ENCODE peak calls at places on chromosomes 7 and 10, in seven cellular contexts. U, K, G, T, I, Q and S are unnamed samples.

GRCh38 chr7:16758634-16759602 is 5.4 kb downstream of the TSPAN13 start:
- DNase-seq in U (no peak), K (no peak), G (no peak), T (no peak), I (no peak), Q (no peak), S (no peak)

GRCh38 chr7:150814328-150815001 is 13.9 kb downstream of the TMEM176A start:
- DNase-seq in U (no peak), K (no peak), G (no peak), T (no peak), I (no peak), Q (no peak), S (no peak)

GRCh38 chr7:7639421-7639820 is 1.1 kb upstream of the UMAD1 start:
- DNase-seq in U (no peak), K (no peak), G (no peak), T (no peak), I (no peak), Q (no peak), S (no peak)

GRCh38 chr7:37494940-37495339 is 46.3 kb upstream of the ELMO1 start:
- DNase-seq in U (no peak), K (no peak), G (no peak), T (no peak), I (no peak), Q (no peak), S (no peak)

GRCh38 chr10:18651324-18652007 is at the start of gene NSUN6:
- DNase-seq in U (peak), K (peak), G (peak), T (no peak), I (peak), Q (peak), S (peak)

GRCh38 chr7:55593172-55593514 is 20.8 kb upstream of the VOPP1 start:
- DNase-seq in U (no peak), K (no peak), G (no peak), T (no peak), I (no peak), Q (no peak), S (no peak)

GRCh38 chr10:110918269-110918632 is 729 bp downstream of the BBIP1 start:
- DNase-seq in U (peak), K (peak), G (peak), T (peak), I (no peak), Q (peak), S (peak)

GRCh38 chr10:43616697-43617370 is 10.6 kb downstream of the ZNF485 start:
- DNase-seq in U (no peak), K (no peak), G (no peak), T (no peak), I (no peak), Q (no peak), S (no peak)

GRCh38 chr10:17547026-17547425 is 70.1 kb downstream of the HACD1 start:
- DNase-seq in U (no peak), K (no peak), G (no peak), T (no peak), I (no peak), Q (no peak), S (no peak)

GRCh38 chr7:133065301-133065700 is 16.6 kb downstream of the CHCHD3 start:
- DNase-seq in U (no peak), K (no peak), G (no peak), T (no peak), I (no peak), Q (no peak), S (no peak)

GRCh38 chr7:104530243-104530642 is 201.8 kb downstream of the LHFPL3 start:
- DNase-seq in U (no peak), K (no peak), G (no peak), T (no peak), I (no peak), Q (no peak), S (no peak)

GRCh38 chr7:100584046-100584676 is 1.8 kb downstream of the LRCH4 start:
- DNase-seq in U (no peak), K (no peak), G (peak), T (no peak), I (no peak), Q (no peak), S (no peak)

GRCh38 chr7:48938539-48938938 is 14.2 kb downstream of the CDC14C start:
- DNase-seq in U (no peak), K (no peak), G (no peak), T (no peak), I (peak), Q (no peak), S (no peak)

GRCh38 chr7:141402277-141402996 is 148.8 kb upstream of the AGK start:
- DNase-seq in U (no peak), K (peak), G (no peak), T (no peak), I (no peak), Q (no peak), S (no peak)

GRCh38 chr10:88115968-88116367 is 252.5 kb downstream of the PTEN start:
- DNase-seq in U (no peak), K (no peak), G (peak), T (peak), I (peak), Q (no peak), S (no peak)

GRCh38 chr7:107078517-107078966 is 34.0 kb downstream of the PRKAR2B start:
- DNase-seq in U (no peak), K (no peak), G (peak), T (no peak), I (peak), Q (no peak), S (no peak)

GRCh38 chr10:37314350-37314749 is 189.0 kb downstream of the ANKRD30A start:
- DNase-seq in U (no peak), K (no peak), G (no peak), T (no peak), I (peak), Q (no peak), S (no peak)

GRCh38 chr10:32065871-32066270 is 9.6 kb upstream of the KIF5B start:
- DNase-seq in U (no peak), K (no peak), G (peak), T (no peak), I (peak), Q (no peak), S (no peak)

GRCh38 chr10:11782793-11783557 is 40.2 kb upstream of the PROSER2 start:
- DNase-seq in U (no peak), K (peak), G (peak), T (no peak), I (peak), Q (no peak), S (no peak)

GRCh38 chr7:47573758-47574472 is 8.0 kb downstream of the TNS3 start:
- DNase-seq in U (peak), K (no peak), G (peak), T (peak), I (no peak), Q (no peak), S (no peak)

GRCh38 chr10:101843032-101843991 is at the start of gene KCNIP2:
- DNase-seq in U (peak), K (peak), G (no peak), T (no peak), I (no peak), Q (peak), S (no peak)

GRCh38 chr10:44171765-44172164 is 213.1 kb downstream of the CXCL12 start:
- DNase-seq in U (no peak), K (no peak), G (no peak), T (no peak), I (no peak), Q (no peak), S (no peak)

GRCh38 chr7:913736-914520 is 37.6 kb downstream of the GET4 start:
- DNase-seq in U (no peak), K (no peak), G (no peak), T (no peak), I (peak), Q (no peak), S (no peak)

GRCh38 chr7:150966002-150966401 is 12.1 kb downstream of the KCNH2 start:
- DNase-seq in U (no peak), K (no peak), G (no peak), T (no peak), I (no peak), Q (peak), S (no peak)

GRCh38 chr7:135684134-135684533 is 21.8 kb downstream of the STMP1 start:
- DNase-seq in U (no peak), K (no peak), G (peak), T (no peak), I (peak), Q (no peak), S (no peak)

GRCh38 chr7:144391823-144392255 is 11.7 kb downstream of the NOBOX start:
- DNase-seq in U (no peak), K (peak), G (peak), T (no peak), I (peak), Q (no peak), S (no peak)

GRCh38 chr10:132304756-132305509 is 2.8 kb downstream of the STK32C start:
- DNase-seq in U (no peak), K (no peak), G (no peak), T (no peak), I (no peak), Q (no peak), S (no peak)

GRCh38 chr10:71814923-71815411 is 36.1 kb downstream of the PSAP start:
- DNase-seq in U (no peak), K (no peak), G (no peak), T (no peak), I (no peak), Q (peak), S (no peak)

GRCh38 chr7:20095441-20095840 is 121.7 kb downstream of the MACC1 start:
- DNase-seq in U (no peak), K (no peak), G (no peak), T (no peak), I (no peak), Q (no peak), S (no peak)

GRCh38 chr7:64879097-64879730 is 23.9 kb upstream of the ZNF273 start:
- DNase-seq in U (no peak), K (no peak), G (no peak), T (no peak), I (no peak), Q (peak), S (no peak)

GRCh38 chr10:28248092-28248491 is 54.8 kb downstream of the MPP7 start:
- DNase-seq in U (no peak), K (no peak), G (peak), T (peak), I (peak), Q (no peak), S (no peak)

GRCh38 chr10:92640110-92640509 is 47.2 kb downstream of the KIF11 start:
- DNase-seq in U (no peak), K (no peak), G (peak), T (peak), I (peak), Q (no peak), S (no peak)

GRCh38 chr10:60989400-60989876 is 45.5 kb upstream of the RHOBTB1 start:
- DNase-seq in U (no peak), K (no peak), G (no peak), T (no peak), I (no peak), Q (no peak), S (no peak)

GRCh38 chr7:107150375-107151073 is 18.3 kb upstream of the HBP1 start:
- DNase-seq in U (peak), K (peak), G (peak), T (peak), I (peak), Q (no peak), S (peak)

GRCh38 chr7:41979834-41980307 is 257.1 kb downstream of the GLI3 start:
- DNase-seq in U (no peak), K (peak), G (peak), T (no peak), I (no peak), Q (peak), S (no peak)

GRCh38 chr10:79025113-79025832 is 43.5 kb upstream of the ZMIZ1 start:
- DNase-seq in U (no peak), K (peak), G (no peak), T (no peak), I (no peak), Q (no peak), S (no peak)

GRCh38 chr10:797179-797578 is 107.7 kb upstream of the DIP2C start:
- DNase-seq in U (no peak), K (no peak), G (no peak), T (no peak), I (no peak), Q (no peak), S (no peak)

GRCh38 chr7:155842496-155843265 is 30.4 kb upstream of the SHH start:
- DNase-seq in U (no peak), K (peak), G (no peak), T (no peak), I (no peak), Q (peak), S (no peak)

GRCh38 chr7:155845226-155845625 is 33.0 kb upstream of the SHH start:
- DNase-seq in U (no peak), K (no peak), G (no peak), T (no peak), I (no peak), Q (no peak), S (no peak)

GRCh38 chr7:155844526-155844925 is 32.3 kb upstream of the SHH start:
- DNase-seq in U (no peak), K (no peak), G (no peak), T (no peak), I (no peak), Q (no peak), S (no peak)

GRCh38 chr7:155843426-155844018 is 31.3 kb upstream of the SHH start:
- DNase-seq in U (no peak), K (no peak), G (no peak), T (no peak), I (no peak), Q (no peak), S (no peak)

DNA sequence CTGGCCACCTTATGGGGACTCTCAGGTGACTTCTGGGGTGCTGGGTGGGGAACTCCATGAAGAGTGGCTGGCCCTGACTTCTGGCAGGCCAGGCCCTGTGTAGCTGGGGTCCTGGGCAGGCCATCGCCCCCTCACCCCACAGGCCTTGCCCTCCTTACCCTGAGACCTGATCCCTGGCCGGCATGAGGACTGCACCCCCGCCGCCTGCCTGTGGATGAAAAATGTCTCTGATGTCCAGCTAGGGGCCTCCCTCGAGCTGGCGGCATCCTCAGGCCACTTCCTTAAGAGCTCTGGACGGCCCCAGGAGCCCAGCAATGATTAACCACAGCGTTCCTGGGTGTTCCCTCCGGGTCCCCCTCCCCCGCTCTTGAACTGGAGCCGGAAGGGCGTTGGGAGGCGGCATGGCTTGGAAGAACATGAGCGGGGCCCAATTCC is 31.8 kb upstream of the SHH start:
- DNase-seq in U (peak), K (peak), G (no peak), T (no peak), I (no peak), Q (no peak), S (no peak)
- TF ChIP-seq CTCF in U (peak), K (no peak), G (no peak), T (no peak), I (no peak), Q (no peak), S (no peak)

GRCh38 chr7:101870361-101871062 is 53.1 kb downstream of the CUX1 start:
- DNase-seq in U (no peak), K (no peak), G (peak), T (no peak), I (peak), Q (peak), S (no peak)
- TF ChIP-seq CTCF in U (peak), K (no peak), G (peak), T (peak), I (peak), Q (peak), S (no peak)

GRCh38 chr10:128322950-128323349 is 196.7 kb upstream of the MKI67 start:
- DNase-seq in U (no peak), K (no peak), G (no peak), T (no peak), I (no peak), Q (no peak), S (no peak)

GRCh38 chr10:128325788-128326187 is 199.6 kb upstream of the MKI67 start:
- DNase-seq in U (no peak), K (no peak), G (no peak), T (no peak), I (no peak), Q (no peak), S (no peak)

GRCh38 chr10:128322106-128322505 is 195.9 kb upstream of the MKI67 start:
- DNase-seq in U (no peak), K (no peak), G (no peak), T (no peak), I (no peak), Q (no peak), S (no peak)

GRCh38 chr10:128324468-128324867 is 198.2 kb upstream of the MKI67 start:
- DNase-seq in U (no peak), K (no peak), G (no peak), T (no peak), I (no peak), Q (no peak), S (no peak)

DNA sequence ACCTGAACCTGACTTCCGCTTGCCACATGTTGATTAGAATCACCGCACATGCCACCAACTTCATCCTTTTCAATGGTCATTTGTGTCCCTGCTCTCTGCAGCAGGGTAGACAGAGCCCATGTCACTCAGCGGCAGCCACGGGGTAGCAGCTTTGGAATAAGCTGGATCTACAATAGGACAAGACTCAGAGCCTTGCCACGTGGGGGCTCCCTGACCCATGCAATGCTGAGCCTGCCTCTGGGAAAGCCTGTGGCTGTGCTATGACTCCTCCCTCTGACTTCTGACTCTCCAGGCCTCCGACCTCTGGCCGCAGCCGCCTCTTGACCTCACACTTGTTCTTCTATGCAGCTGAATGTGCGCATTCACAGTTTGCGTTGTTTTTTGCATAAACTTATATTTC is 197.8 kb upstream of the MKI67 start:
- DNase-seq in U (no peak), K (peak), G (no peak), T (no peak), I (no peak), Q (peak), S (no peak)
- TF ChIP-seq CTCF in U (no peak), K (peak), G (no peak), T (no peak), I (no peak), Q (peak), S (no peak)

DNA sequence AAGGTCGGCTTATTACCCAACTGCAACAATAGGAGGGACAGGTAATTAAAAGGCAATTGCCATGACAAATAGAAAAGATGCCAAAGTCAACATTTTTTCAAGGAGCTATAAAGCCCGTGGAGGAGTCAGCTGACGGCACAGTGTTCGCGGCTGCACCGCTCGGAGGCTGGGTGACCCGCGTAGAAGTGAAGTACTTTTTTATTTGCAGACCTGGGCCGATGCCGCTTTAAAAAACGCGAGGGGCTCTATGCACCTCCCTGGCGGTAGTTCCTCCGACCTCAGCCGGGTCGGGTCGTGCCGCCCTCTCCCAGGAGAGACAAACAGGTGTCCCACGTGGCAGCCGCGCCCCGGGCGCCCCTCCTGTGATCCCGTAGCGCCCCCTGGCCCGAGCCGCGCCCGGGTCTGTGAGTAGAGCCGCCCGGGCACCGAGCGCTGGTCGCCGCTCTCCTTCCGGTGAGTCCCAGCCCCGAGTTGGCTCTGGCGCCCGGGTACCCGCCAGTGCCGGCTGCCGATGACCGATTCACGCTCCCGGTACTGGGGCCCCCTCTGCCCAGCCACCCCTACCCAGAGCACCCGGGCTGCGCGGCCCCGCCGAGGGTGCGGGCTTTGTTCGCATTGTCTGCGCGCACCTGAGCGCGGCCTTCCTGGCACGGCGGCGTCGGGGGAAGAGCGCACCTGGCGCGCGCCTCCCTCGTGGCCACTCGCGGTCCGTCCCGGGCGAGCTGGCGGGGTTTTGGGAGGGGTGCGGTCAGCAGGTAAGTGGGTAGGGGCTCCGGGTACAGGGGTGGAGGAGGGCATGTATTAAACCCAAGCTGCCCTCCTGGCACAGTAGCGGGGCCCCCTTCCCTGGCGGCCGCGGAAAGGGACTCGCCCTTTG is at the start of gene VWA2:
- DNase-seq in U (peak), K (peak), G (no peak), T (no peak), I (no peak), Q (peak), S (no peak)
- TF ChIP-seq CTCF in U (peak), K (peak), G (no peak), T (no peak), I (no peak), Q (peak), S (no peak)

GRCh38 chr10:58389024-58389423 is 3.8 kb downstream of the TFAM start:
- DNase-seq in U (no peak), K (no peak), G (no peak), T (no peak), I (no peak), Q (no peak), S (no peak)

GRCh38 chr10:58394471-58394870 is 9.3 kb downstream of the TFAM start:
- DNase-seq in U (no peak), K (no peak), G (no peak), T (no peak), I (no peak), Q (no peak), S (no peak)

GRCh38 chr10:58397830-58398229 is 12.6 kb downstream of the TFAM start:
- DNase-seq in U (no peak), K (no peak), G (no peak), T (no peak), I (no peak), Q (no peak), S (no peak)

GRCh38 chr10:58396057-58396456 is 10.8 kb downstream of the TFAM start:
- DNase-seq in U (no peak), K (no peak), G (no peak), T (no peak), I (no peak), Q (no peak), S (no peak)

GRCh38 chr10:58393317-58393716 is 8.1 kb downstream of the TFAM start:
- DNase-seq in U (no peak), K (no peak), G (peak), T (no peak), I (no peak), Q (no peak), S (no peak)
- TF ChIP-seq CTCF in U (no peak), K (no peak), G (peak), T (peak), I (no peak), Q (no peak), S (no peak)

DNA sequence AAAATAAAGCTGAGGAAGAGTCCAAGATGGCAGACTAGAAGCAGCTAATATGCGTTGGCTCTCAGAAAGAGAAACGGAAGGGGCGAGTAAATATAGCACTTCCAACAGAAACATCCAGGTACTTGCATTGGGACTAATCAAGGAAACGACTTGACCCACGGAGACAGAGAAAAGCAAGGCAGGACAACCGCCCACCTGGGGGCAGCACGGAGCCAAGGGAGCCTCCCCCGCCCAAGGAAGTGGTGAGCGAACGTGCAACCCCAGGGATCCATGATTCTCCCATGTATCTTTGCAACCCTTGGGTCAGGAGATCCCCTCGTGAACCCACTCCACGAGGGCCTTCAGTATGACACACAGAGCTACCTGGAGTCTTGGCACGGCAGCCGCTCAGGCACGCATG is 45.4 kb upstream of the GRM3 start:
- DNase-seq in U (peak), K (peak), G (no peak), T (no peak), I (no peak), Q (peak), S (no peak)
- TF ChIP-seq CTCF in U (peak), K (peak), G (no peak), T (no peak), I (no peak), Q (peak), S (no peak)